ENCODE peak calls at places on chromosomes 13 and 19, in eight cellular contexts. J, X, A, E, F, U, O and H are unnamed samples.

GRCh38 chr13:20411638-20412342 is 113.9 kb downstream of the CRYL1 start:
- DNase-seq in J (no peak), X (no peak), A (no peak), E (no peak), F (no peak), U (no peak), O (no peak), H (peak; percentile 27)

GRCh38 chr13:87954116-87954515 is 282.9 kb downstream of the SLITRK5 start:
- DNase-seq in J (no peak), X (no peak), A (peak; percentile 3), E (no peak), F (no peak), U (peak; percentile 21), O (no peak), H (no peak)

GRCh38 chr13:50200562-50200961 is 185.3 kb downstream of the KCNRG start:
- DNase-seq in J (no peak), X (no peak), A (no peak), E (no peak), F (no peak), U (no peak), O (no peak), H (no peak)

GRCh38 chr19:6087074-6087506 is 23.2 kb downstream of the RFX2 start:
- DNase-seq in J (no peak), X (no peak), A (no peak), E (no peak), F (no peak), U (no peak), O (no peak), H (no peak)

GRCh38 chr19:13098291-13099072 is 4.2 kb downstream of the LYL1 start:
- DNase-seq in J (no peak), X (no peak), A (peak; percentile 58), E (peak; percentile 65), F (no peak), U (peak; percentile 77), O (no peak), H (no peak)

GRCh38 chr19:52993342-52994178 is 20.2 kb upstream of the ERVV-1 start:
- DNase-seq in J (peak; percentile 42), X (peak; percentile 66), A (peak; percentile 84), E (peak; percentile 85), F (peak; percentile 51), U (peak; percentile 89), O (peak; percentile 66), H (peak; percentile 82)

GRCh38 chr13:102900193-102900608 is 54.4 kb downstream of the ERCC5 start:
- DNase-seq in J (no peak), X (no peak), A (no peak), E (no peak), F (no peak), U (no peak), O (no peak), H (no peak)

GRCh38 chr13:32124743-32125142 is 93.2 kb downstream of the FRY start:
- DNase-seq in J (no peak), X (no peak), A (no peak), E (no peak), F (no peak), U (no peak), O (no peak), H (no peak)

GRCh38 chr13:92896842-92897241 is 329.8 kb upstream of the GPC6 start:
- DNase-seq in J (no peak), X (no peak), A (peak; percentile 47), E (peak; percentile 25), F (no peak), U (peak; percentile 67), O (peak; percentile 21), H (no peak)

GRCh38 chr19:58356236-58356970 is 3.1 kb upstream of the A1BG start:
- DNase-seq in J (no peak), X (peak; percentile 23), A (peak; percentile 39), E (peak; percentile 53), F (no peak), U (peak; percentile 65), O (peak; percentile 43), H (no peak)

GRCh38 chr19:13014101-13014920 is 19.0 kb downstream of the NFIX start:
- DNase-seq in J (no peak), X (no peak), A (peak; percentile 23), E (no peak), F (no peak), U (peak; percentile 60), O (no peak), H (no peak)

GRCh38 chr13:22789916-22790315 is 390.9 kb upstream of the SGCG start:
- DNase-seq in J (no peak), X (no peak), A (no peak), E (no peak), F (no peak), U (no peak), O (no peak), H (no peak)

GRCh38 chr13:98651716-98652115 is 74.8 kb upstream of the STK24 start:
- DNase-seq in J (no peak), X (no peak), A (no peak), E (no peak), F (no peak), U (no peak), O (no peak), H (no peak)

GRCh38 chr13:51311271-51311670 is 28.2 kb upstream of the SERPINE3 start:
- DNase-seq in J (no peak), X (no peak), A (no peak), E (no peak), F (no peak), U (no peak), O (no peak), H (no peak)

GRCh38 chr13:112905990-112906641 is 62.9 kb upstream of the MCF2L start:
- DNase-seq in J (no peak), X (no peak), A (no peak), E (no peak), F (no peak), U (no peak), O (no peak), H (no peak)

GRCh38 chr19:28443361-28443760 is 769.6 kb downstream of the UQCRFS1 start:
- DNase-seq in J (no peak), X (no peak), A (no peak), E (no peak), F (no peak), U (no peak), O (no peak), H (no peak)

GRCh38 chr13:109862627-109863026 is 76.2 kb upstream of the IRS2 start:
- DNase-seq in J (no peak), X (no peak), A (peak; percentile 63), E (peak; percentile 60), F (no peak), U (peak; percentile 60), O (peak; percentile 80), H (no peak)

GRCh38 chr19:283395-283794 is 7.8 kb downstream of the PLPP2 start:
- DNase-seq in J (no peak), X (no peak), A (no peak), E (no peak), F (no peak), U (no peak), O (no peak), H (no peak)

GRCh38 chr13:113061271-113061625 is 44.3 kb upstream of the F7 start:
- DNase-seq in J (no peak), X (no peak), A (no peak), E (no peak), F (no peak), U (no peak), O (no peak), H (no peak)

GRCh38 chr19:38417544-38418506 is 8.2 kb downstream of the RASGRP4 start:
- DNase-seq in J (no peak), X (peak; percentile 37), A (peak; percentile 11), E (no peak), F (no peak), U (peak; percentile 43), O (no peak), H (peak; percentile 52)

GRCh38 chr13:24512208-24513068 is at the start of gene PARP4:
- DNase-seq in J (no peak), X (peak; percentile 54), A (peak; percentile 75), E (peak; percentile 93), F (no peak), U (peak; percentile 75), O (peak; percentile 85), H (peak; percentile 67)
- TF ChIP-seq CTCF in J (no peak), X (no peak), A (no peak), E (no peak), F (no peak), U (no peak), O (peak; percentile 7), H (no peak)

DNA sequence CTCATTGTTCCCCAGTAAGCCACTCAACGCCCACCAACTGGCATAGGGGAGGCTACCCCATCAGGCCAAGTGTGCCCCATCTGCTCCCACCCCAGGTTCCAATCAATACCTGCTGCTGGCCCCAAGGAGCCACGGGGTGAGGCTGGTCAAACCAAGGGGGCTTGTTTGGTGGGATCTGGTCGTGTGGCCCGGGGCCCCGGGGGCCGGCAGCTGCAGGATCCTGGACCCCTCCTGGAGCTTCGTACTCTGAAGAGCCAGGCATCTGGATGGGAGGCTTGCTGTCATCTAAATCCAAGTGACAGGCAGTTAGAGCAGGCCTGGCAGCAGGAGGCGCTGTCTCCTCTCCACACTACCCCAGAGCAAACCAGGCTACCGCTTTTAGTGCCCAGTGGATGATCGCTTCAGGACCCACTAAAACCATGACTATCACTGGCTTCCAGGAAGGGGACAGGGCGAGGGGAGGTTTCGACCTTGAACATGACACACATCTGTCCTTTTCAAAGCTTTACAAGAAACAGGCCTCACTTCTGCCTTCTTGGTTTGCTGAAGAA is 14.2 kb downstream of the CHERP start:
- DNase-seq in J (no peak), X (peak; percentile 45), A (peak; percentile 29), E (peak; percentile 32), F (no peak), U (peak; percentile 13), O (no peak), H (peak; percentile 46)
- TF ChIP-seq CTCF in J (peak; percentile 28), X (peak; percentile 42), A (peak; percentile 64), E (peak; percentile 51), F (no peak), U (peak; percentile 38), O (peak; percentile 25), H (peak; percentile 39)

GRCh38 chr13:45932172-45932571 is 80.6 kb upstream of the SIAH3 start:
- DNase-seq in J (no peak), X (no peak), A (no peak), E (no peak), F (no peak), U (no peak), O (no peak), H (no peak)
- TF ChIP-seq CTCF in J (no peak), X (no peak), A (no peak), E (no peak), F (no peak), U (no peak), O (no peak), H (no peak)

DNA sequence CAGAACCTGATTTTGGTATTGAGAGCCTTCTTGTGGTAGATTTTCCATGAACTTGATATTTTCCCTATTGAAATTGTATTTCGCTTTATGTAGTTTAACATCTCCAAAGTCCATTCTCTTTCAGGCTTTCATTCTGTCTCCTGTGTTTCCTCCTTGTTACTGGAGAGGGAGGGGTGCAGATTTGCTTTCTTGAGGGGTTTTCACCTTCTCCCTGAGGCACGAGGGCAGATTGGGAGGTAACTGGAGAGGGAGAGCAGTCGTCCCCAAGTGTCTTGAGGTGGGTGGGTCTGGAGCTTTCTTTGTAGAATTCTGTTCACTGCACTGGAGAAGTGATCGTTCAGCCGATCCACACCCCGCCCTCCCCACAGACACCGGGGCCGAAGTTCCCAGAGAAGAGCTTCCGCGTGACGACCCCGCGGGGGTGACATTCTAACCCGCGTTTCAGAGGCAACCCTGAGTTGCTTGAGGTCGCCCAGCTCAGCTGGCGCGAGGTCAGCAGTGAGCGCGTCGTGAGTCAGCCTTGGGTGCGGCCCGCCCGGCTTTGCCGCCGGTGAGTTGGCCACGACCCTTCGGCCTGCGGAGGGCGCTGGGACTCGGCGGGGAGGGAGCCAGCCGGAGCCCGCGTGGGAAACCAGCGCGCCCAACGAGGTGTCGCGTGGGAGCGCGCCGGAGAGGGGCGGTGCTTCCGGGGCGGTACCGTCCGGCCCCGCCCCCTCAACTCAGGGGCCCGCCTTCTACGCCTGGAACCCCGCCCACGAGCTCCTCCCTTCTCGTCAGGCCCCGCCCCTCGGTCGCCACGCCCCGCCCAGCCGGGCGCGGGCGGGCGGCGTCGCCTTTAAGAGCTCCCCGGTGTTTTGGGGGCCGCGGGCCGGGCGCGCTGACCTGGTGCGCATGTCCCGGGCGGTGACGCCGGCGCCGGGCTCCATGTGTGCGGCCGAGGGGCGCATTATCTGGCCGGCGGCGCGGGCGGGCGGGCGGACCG is at the start of gene GATAD2A:
- DNase-seq in J (peak; percentile 91), X (peak; percentile 88), A (peak; percentile 93), E (peak; percentile 95), F (peak; percentile 77), U (peak; percentile 96), O (peak; percentile 89), H (peak; percentile 88)
- TF ChIP-seq CTCF in J (peak; percentile 30), X (peak; percentile 49), A (no peak), E (peak; percentile 16), F (peak; percentile 20), U (peak; percentile 30), O (peak; percentile 41), H (no peak)